ENCODE peak calls at places on chromosomes 2 and 18, in four cellular contexts. G, K, R and O are unnamed samples.

GRCh38 chr2:10009811-10010781 is 33.3 kb upstream of the KLF11 start:
- DNase-seq in G (no peak), K (peak; percentile 24), R (no peak), O (peak; percentile 85)

GRCh38 chr2:127853667-127854066 is 4.3 kb downstream of the POLR2D start:
- DNase-seq in G (no peak), K (no peak), R (no peak), O (no peak)

GRCh38 chr18:52484977-52485376 is 145.0 kb downstream of the DCC start:
- DNase-seq in G (no peak), K (no peak), R (no peak), O (no peak)

GRCh38 chr2:69017080-69017479 is 4.1 kb downstream of the ANTXR1 start:
- DNase-seq in G (no peak), K (no peak), R (no peak), O (no peak)

GRCh38 chr2:123438277-123439050 is 586.6 kb upstream of the CNTNAP5 start:
- DNase-seq in G (no peak), K (no peak), R (no peak), O (no peak)

GRCh38 chr2:75047189-75047812 is 88.9 kb downstream of the POLE4 start:
- DNase-seq in G (no peak), K (peak; percentile 37), R (no peak), O (no peak)

GRCh38 chr2:59490994-59491393 is 1062.5 kb downstream of the BCL11A start:
- DNase-seq in G (no peak), K (no peak), R (no peak), O (no peak)

GRCh38 chr18:62183578-62184195 is 3.2 kb downstream of the PIGN start:
- DNase-seq in G (peak; percentile 60), K (peak; percentile 10), R (peak; percentile 42), O (no peak)

GRCh38 chr2:201432551-201433388 is 18.5 kb downstream of the TRAK2 start:
- DNase-seq in G (no peak), K (no peak), R (no peak), O (no peak)

GRCh38 chr2:224195954-224196571 is 157.0 kb upstream of the SERPINE2 start:
- DNase-seq in G (no peak), K (no peak), R (no peak), O (no peak)

GRCh38 chr2:173720310-173720709 is 244.9 kb downstream of the SP3 start:
- DNase-seq in G (no peak), K (peak; percentile 2), R (no peak), O (no peak)

GRCh38 chr2:126700073-126700581 is 44.2 kb downstream of the GYPC start:
- DNase-seq in G (no peak), K (no peak), R (no peak), O (no peak)

GRCh38 chr18:79540161-79540913 is 139.3 kb upstream of the CTDP1 start:
- DNase-seq in G (no peak), K (no peak), R (peak; percentile 27), O (peak; percentile 59)

GRCh38 chr18:34023471-34023870 is 201.2 kb downstream of the NOL4 start:
- DNase-seq in G (peak; percentile 5), K (no peak), R (no peak), O (no peak)

GRCh38 chr2:24702800-24703199 is 90.4 kb downstream of the PTRHD1 start:
- DNase-seq in G (no peak), K (peak; percentile 62), R (no peak), O (no peak)

GRCh38 chr2:189379731-189380261 is 61.5 kb upstream of the WDR75 start:
- DNase-seq in G (no peak), K (no peak), R (no peak), O (no peak)

GRCh38 chr2:174516495-174517378 is 29.9 kb upstream of the GPR155 start:
- DNase-seq in G (no peak), K (no peak), R (no peak), O (no peak)

GRCh38 chr2:166017208-166017607 is 63.6 kb upstream of the TTC21B start:
- DNase-seq in G (no peak), K (no peak), R (no peak), O (no peak)

GRCh38 chr2:128137094-128137616 is 46.2 kb downstream of the UGGT1 start:
- DNase-seq in G (no peak), K (no peak), R (no peak), O (no peak)

GRCh38 chr2:227416669-227417068 is 28.9 kb upstream of the SCYGR1 start:
- DNase-seq in G (no peak), K (no peak), R (no peak), O (no peak)
- TF ChIP-seq CTCF in G (no peak), K (no peak), R (no peak), O (no peak)

GRCh38 chr2:1774929-1775328 is 30.6 kb upstream of the PXDN start:
- DNase-seq in G (no peak), K (no peak), R (no peak), O (no peak)
- TF ChIP-seq CTCF in G (no peak), K (no peak), R (no peak), O (no peak)

DNA sequence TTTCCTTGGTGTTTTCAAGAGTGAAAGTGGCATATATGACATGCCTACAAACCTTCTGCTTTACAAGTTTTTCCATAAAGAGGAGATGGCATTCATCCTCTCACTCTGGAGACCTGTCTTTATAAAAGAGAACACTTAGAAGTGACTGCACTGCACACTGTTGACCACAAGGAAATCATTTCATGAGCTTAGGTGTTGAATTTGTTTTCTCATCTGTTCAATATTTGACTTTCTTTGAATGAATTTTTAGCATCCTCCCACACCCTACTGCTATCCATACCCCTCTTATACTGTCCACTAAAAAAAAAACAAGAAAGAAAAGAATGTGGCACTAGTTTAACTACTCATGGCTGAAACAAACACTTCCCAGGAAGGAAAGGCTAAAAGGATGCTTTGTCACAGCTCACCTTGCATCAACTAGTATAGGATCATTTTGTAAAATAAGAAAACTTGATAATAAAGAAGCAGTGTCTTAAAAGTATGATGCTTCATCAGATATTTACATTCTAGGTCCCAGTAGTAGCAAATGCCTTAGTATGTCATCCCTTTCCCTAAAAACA is 83.0 kb downstream of the ACVR1 start:
- DNase-seq in G (no peak), K (no peak), R (no peak), O (no peak)
- TF ChIP-seq CTCF in G (peak; percentile 47), K (peak; percentile 51), R (no peak), O (peak; percentile 70)

GRCh38 chr2:142588269-142588668 is 289.2 kb upstream of the KYNU start:
- DNase-seq in G (no peak), K (no peak), R (no peak), O (no peak)

GRCh38 chr2:142591408-142591807 is 286.1 kb upstream of the KYNU start:
- DNase-seq in G (no peak), K (no peak), R (no peak), O (no peak)

GRCh38 chr2:142594935-142595334 is 282.5 kb upstream of the KYNU start:
- DNase-seq in G (no peak), K (no peak), R (no peak), O (no peak)

GRCh38 chr2:142596334-142597088 is 281.0 kb upstream of the KYNU start:
- DNase-seq in G (no peak), K (no peak), R (no peak), O (no peak)

DNA sequence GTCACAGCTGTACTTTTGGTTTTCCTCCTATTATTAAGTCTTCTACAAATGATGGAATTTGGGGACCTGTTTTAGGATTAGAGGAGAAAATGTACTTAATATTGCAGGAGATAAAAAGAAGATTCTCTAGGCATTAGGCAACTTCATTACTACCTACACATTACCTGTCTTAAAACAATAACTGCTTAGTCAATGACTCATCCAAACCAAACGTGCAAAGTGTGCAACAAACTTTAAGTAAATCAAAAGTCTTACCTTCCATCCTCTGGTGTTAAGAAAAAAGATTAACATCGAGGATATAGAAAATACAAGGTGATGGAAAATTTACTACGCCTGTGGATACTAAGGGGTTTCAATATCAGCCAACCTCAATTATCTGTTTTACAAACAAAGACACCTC is 285.3 kb upstream of the KYNU start:
- DNase-seq in G (no peak), K (no peak), R (no peak), O (no peak)
- TF ChIP-seq CTCF in G (no peak), K (no peak), R (no peak), O (no peak)

GRCh38 chr2:179460101-179460500 is 195.5 kb upstream of the SESTD1 start:
- DNase-seq in G (no peak), K (no peak), R (no peak), O (no peak)
- TF ChIP-seq CTCF in G (no peak), K (no peak), R (no peak), O (no peak)

DNA sequence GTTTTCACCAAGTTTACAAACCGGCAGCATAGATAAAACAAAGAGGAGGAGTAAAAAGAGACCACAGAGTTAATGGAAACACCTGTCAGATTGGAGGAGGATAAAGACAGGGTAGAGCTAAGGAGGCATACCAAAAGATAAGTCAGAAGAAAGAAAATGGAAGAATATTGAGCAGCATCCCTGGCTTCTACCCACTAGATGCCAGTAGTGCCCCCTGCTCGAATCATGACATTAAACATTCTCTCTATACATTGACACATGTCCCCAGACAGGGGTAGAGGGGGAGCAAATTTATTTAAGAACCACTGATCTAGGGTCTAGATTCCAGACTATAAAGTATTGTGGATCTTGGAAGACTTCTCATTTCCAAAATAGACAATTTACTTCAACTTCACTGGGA is 159.8 kb upstream of the ETAA1 start:
- DNase-seq in G (no peak), K (no peak), R (no peak), O (no peak)
- TF ChIP-seq CTCF in G (peak; percentile 22), K (no peak), R (no peak), O (peak; percentile 64)

GRCh38 chr2:196719565-196719872 is 80.0 kb downstream of the GTF3C3 start:
- DNase-seq in G (no peak), K (no peak), R (no peak), O (no peak)

GRCh38 chr2:196718394-196718793 is 78.9 kb downstream of the CCDC150 start:
- DNase-seq in G (no peak), K (no peak), R (no peak), O (no peak)

GRCh38 chr2:196718796-196719564 is 79.5 kb downstream of the CCDC150 start:
- DNase-seq in G (peak; percentile 53), K (peak; percentile 44), R (no peak), O (no peak)
- TF ChIP-seq CTCF in G (peak; percentile 49), K (peak; percentile 33), R (no peak), O (peak; percentile 50)

DNA sequence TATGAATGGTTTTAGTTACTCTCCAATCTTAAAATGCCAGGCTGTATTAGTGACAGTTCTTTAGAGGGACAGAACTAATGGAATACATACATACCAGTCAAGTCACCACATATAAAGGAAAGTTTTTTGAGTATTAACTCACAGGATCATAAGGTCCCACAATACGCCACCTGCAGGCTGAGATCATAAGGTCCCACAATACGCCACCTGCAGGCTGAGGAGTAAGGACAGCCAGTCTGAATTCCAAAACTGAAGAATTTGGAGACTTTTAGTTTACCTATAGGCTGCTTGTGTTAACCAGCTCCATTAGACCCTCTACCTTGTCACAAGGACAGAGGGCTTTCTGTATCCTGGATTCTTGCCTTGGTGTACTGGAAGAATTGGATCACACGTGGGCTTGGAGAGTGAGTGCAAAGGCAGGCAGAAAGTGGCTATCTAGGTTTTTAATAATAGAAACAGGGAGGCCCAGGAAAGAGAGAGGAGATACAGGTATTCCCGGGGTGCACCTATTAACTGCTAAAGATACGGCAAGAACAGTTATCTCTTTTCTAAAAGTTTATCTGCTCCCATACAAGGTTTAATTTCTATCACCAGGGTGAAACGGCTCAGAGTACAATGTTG is 234.9 kb upstream of the CYRIA start:
- DNase-seq in G (peak; percentile 71), K (no peak), R (no peak), O (no peak)
- TF ChIP-seq CTCF in G (peak; percentile 87), K (peak; percentile 44), R (peak; percentile 50), O (peak; percentile 60)

GRCh38 chr18:48915621-48916425 is 34.9 kb downstream of the SMAD7 start:
- DNase-seq in G (no peak), K (no peak), R (no peak), O (peak; percentile 39)
- TF ChIP-seq CTCF in G (no peak), K (no peak), R (no peak), O (no peak)